ENCODE peak calls at places on chromosomes 4 and X, in four cellular contexts. C, H, A and V are unnamed samples.

GRCh38 chrX:131752493-131753198 is 208.8 kb downstream of the OR13H1 start:
- DNase-seq in A (no peak), C (no peak), H (peak; percentile 64), V (peak; percentile 87)

GRCh38 chr4:136908122-136908521 is 624.2 kb downstream of the PCDH18 start:
- DNase-seq in C (no peak), H (no peak), A (no peak), V (no peak)

GRCh38 chr4:155609455-155610059 is 57.1 kb upstream of the GUCY1A1 start:
- DNase-seq in H (no peak), A (no peak), C (no peak), V (no peak)

GRCh38 chr4:4256799-4257198 is 8.8 kb upstream of the TMEM128 start:
- DNase-seq in H (no peak), A (no peak), C (no peak), V (peak; percentile 33)

GRCh38 chrX:150781711-150782110 is 88.5 kb downstream of the MTMR1 start:
- DNase-seq in C (no peak), A (no peak), H (no peak), V (no peak)

GRCh38 chr4:105057370-105058096 is 89.1 kb upstream of the TET2 start:
- DNase-seq in C (no peak), H (no peak), A (no peak), V (no peak)

GRCh38 chr4:154491341-154491679 is 289 bp downstream of the DCHS2 start:
- DNase-seq in H (no peak), C (no peak), A (peak; percentile 13), V (no peak)

GRCh38 chrX:9349572-9350259 is 115.1 kb upstream of the TBL1X start:
- DNase-seq in C (no peak), A (no peak), H (no peak), V (no peak)

GRCh38 chr4:110793890-110794588 is 171.2 kb upstream of the PITX2 start:
- DNase-seq in H (no peak), C (no peak), A (no peak), V (no peak)

GRCh38 chr4:170274616-170275015 is 184.9 kb upstream of the AADAT start:
- DNase-seq in C (no peak), A (no peak), H (no peak), V (no peak)

GRCh38 chrX:64152857-64153256 is 52.7 kb downstream of the AMER1 start:
- DNase-seq in C (no peak), H (no peak), A (no peak), V (no peak)

GRCh38 chr4:52657630-52658501 is 1.2 kb downstream of the USP46 start:
- DNase-seq in A (peak; percentile 60), C (no peak), H (no peak), V (no peak)

GRCh38 chrX:18449271-18449670 is 23.9 kb downstream of the CDKL5 start:
- DNase-seq in A (no peak), H (no peak), C (no peak), V (no peak)

GRCh38 chr4:143701365-143701764 is 890 bp upstream of the FREM3 start:
- DNase-seq in C (no peak), A (no peak), H (no peak), V (peak; percentile 84)

GRCh38 chr4:159607824-159608223 is 504.9 kb downstream of the RAPGEF2 start:
- DNase-seq in A (no peak), C (no peak), H (no peak), V (no peak)

GRCh38 chr4:123896446-123897071 is 500.0 kb downstream of the SPRY1 start:
- DNase-seq in A (peak; percentile 90), C (no peak), H (no peak), V (no peak)

GRCh38 chrX:74450803-74451449 is 29.6 kb downstream of the SLC16A2 start:
- DNase-seq in A (peak; percentile 84), H (no peak), C (peak; percentile 6), V (no peak)

GRCh38 chr4:70994387-70995099 is 1.1 kb downstream of the DCK start:
- DNase-seq in C (no peak), A (no peak), H (no peak), V (no peak)

GRCh38 chr4:70993181-70994068 is at the start of gene DCK:
- DNase-seq in C (peak; percentile 47), A (peak; percentile 94), H (peak; percentile 77), V (peak; percentile 81)

GRCh38 chr4:70994069-70994366 is 569 bp downstream of the DCK start:
- DNase-seq in H (no peak), A (no peak), C (no peak), V (no peak)

GRCh38 chr4:70996014-70996353 is 2.5 kb downstream of the DCK start:
- DNase-seq in H (no peak), C (no peak), A (no peak), V (peak; percentile 35)

DNA sequence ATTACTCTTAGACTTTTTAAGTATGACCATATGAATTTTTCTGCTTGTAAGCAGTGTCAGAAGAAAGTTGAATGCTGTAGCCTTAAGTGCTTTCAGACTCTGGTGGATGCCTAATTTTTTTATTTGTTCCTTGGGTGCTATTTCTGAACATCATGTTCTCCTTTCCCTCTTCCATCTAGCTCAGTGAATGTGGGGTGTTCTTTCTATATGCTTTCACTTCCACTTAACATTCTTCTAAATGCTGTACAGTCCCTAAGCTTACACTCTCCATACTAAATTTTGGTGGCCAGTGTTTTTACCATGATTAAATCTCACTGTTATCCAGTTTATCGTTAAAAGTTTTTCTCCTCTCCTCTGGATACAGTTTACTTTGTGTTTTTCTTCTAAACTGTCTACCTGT is 3.6 kb downstream of the DCK start:
- DNase-seq in A (no peak), H (no peak), C (no peak), V (no peak)
- H3K4me3 ChIP-seq in A (no peak overlapping the region), H (peak overlapping the region; percentile 100), C (no peak overlapping the region), V (peak overlapping the region; percentile 100)

DNA sequence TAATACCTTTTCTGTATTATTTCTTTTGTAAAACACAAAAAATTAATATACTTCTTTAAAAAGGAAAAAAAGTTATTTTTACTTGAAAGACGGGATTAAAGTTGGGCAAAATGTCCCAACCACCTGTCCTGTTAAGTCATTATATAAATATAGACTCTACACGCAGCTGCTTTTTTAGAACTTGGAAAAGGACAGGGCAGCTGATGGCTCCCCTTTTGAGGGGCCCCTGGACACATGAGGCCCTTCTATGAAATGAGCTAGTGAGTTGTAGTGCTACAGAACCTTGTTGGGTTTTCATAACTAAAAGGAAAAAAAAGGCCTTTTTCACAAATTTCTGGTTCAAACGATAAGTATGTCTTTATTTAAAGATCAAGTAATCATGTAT is 603 bp upstream of the BEX2 start:
- DNase-seq in A (no peak), H (no peak), C (no peak), V (no peak)
- H3K4me3 ChIP-seq in A (no peak overlapping the region), H (no peak overlapping the region), C (no peak overlapping the region), V (no peak overlapping the region)

DNA sequence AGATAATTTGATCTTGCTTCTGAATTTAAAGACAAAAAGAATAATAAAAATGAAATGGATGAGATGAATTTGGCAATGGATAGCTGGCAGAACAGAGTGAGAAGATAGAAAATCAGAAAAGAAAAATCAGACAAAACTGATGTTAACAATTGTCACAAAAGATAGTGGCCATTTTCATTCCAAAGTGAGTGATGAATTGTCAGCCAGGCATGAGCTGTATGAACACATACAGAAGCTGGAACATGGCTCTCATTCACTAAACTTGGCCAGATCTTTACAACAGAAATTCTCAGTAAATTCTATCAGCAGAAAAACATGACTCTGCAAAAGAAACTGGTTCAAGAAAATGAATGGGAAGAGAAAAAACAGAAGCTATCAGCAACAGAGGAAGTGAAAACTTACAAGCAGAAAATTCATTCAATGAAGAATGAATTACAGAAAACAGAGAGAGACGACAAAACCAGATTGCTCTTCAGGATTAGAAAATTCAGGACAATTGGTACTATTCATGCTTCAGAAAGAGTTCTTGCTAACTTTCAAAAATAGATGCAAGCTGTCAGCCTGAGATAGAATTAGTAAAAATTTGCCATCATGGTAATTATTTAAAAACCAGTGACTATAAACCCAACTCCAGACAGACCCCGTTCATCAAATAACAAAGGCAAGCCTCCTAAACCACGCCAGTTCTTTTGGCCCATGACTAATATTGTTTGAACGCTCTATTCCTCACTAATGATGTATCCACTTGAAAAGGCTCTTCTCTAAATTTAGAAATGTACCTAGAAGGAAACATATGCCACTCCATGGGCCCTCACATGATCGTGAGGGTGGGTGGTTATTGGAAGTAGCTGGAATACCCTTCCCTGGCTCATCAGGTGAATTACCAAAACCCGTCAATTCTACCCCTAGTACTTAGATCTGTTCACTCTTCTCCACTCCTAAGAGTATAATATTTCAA is 249.5 kb downstream of the COL25A1 start:
- DNase-seq in A (no peak), C (no peak), H (no peak), V (no peak)
- H3K4me3 ChIP-seq in A (no peak overlapping the region), C (no peak overlapping the region), H (no peak overlapping the region), V (no peak overlapping the region)

GRCh38 chr4:37685211-37685725 is 908 bp downstream of the RELL1 start:
- DNase-seq in H (peak; percentile 39), A (peak; percentile 69), C (no peak), V (peak; percentile 77)

GRCh38 chr4:37687175-37687525 is 974 bp upstream of the RELL1 start:
- DNase-seq in A (no peak), C (no peak), H (no peak), V (no peak)

GRCh38 chr4:37686373-37687174 is at the start of gene RELL1:
- DNase-seq in A (peak; percentile 100), H (peak; percentile 98), C (peak; percentile 97), V (peak; percentile 97)

GRCh38 chr4:37684154-37684553 is 2.0 kb downstream of the RELL1 start:
- DNase-seq in H (no peak), A (no peak), C (no peak), V (no peak)

GRCh38 chr4:37685726-37686372 is 327 bp downstream of the RELL1 start:
- DNase-seq in C (no peak), H (peak; percentile 42), A (peak; percentile 50), V (peak; percentile 75)
- H3K4me3 ChIP-seq in C (peak overlapping the region; percentile 97), H (peak overlapping the region; percentile 93), A (peak overlapping the region; percentile 91), V (peak overlapping the region; percentile 93)

DNA sequence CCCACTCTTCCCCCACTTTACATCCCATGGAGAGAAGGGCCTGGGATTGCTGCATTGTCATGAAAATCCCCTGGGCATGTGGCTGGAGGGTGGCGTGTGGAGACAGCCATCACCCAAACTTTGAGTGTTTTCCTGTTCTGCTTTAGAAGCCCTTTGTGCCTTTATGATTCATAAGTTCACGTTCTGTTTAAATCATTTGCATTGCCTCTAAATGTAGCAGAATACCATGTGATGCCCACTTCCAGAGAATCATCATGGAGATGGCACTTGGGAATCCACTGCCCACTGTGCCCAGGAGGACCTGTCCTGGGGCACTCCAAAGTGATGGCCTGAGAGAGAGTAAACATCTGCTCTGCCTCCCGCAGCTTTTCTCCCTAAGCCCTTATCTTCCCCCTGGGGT is 52.8 kb downstream of the MED28 start:
- DNase-seq in H (no peak), A (no peak), C (no peak), V (no peak)
- H3K4me3 ChIP-seq in H (no peak overlapping the region), A (no peak overlapping the region), C (no peak overlapping the region), V (no peak overlapping the region)